ENCODE peak calls at places on chromosomes 6 and 20, in nine cellular contexts. One of them, this sample, is unnamed. For H3K4me1, the result is how much of the 10 kb centered on the place peaks cover.

GRCh38 chr20:49510562-49511117 is 28.2 kb upstream of the KCNB1 start:
- DNase-seq in prostate gland: peak
- DNase-seq in spleen: no peak
- DNase-seq in transverse colon: peak
- DNase-seq in SK-N-SH: no peak
- DNase-seq in stomach: no peak
- DNase-seq in Panc1: no peak
- DNase-seq in GM23338: no peak
- DNase-seq in H1: no peak
- DNase-seq in this sample: peak

GRCh38 chr6:53536561-53536960 is 8.3 kb downstream of the GCLC start:
- DNase-seq in prostate gland: no peak
- DNase-seq in spleen: no peak
- DNase-seq in transverse colon: no peak
- DNase-seq in SK-N-SH: no peak
- DNase-seq in stomach: no peak
- DNase-seq in Panc1: no peak
- DNase-seq in GM23338: no peak
- DNase-seq in H1: no peak
- DNase-seq in this sample: no peak

GRCh38 chr6:133343220-133343619 is 102.1 kb downstream of the EYA4 start:
- DNase-seq in prostate gland: no peak
- DNase-seq in spleen: no peak
- DNase-seq in transverse colon: no peak
- DNase-seq in SK-N-SH: no peak
- DNase-seq in stomach: no peak
- DNase-seq in Panc1: no peak
- DNase-seq in GM23338: no peak
- DNase-seq in H1: no peak
- DNase-seq in this sample: no peak

GRCh38 chr6:35148167-35148741 is 7.1 kb upstream of the TCP11 start:
- DNase-seq in prostate gland: no peak
- DNase-seq in spleen: no peak
- DNase-seq in transverse colon: no peak
- DNase-seq in SK-N-SH: no peak
- DNase-seq in stomach: no peak
- DNase-seq in Panc1: no peak
- DNase-seq in GM23338: peak
- DNase-seq in H1: peak
- DNase-seq in this sample: no peak

GRCh38 chr6:70673054-70673453 is 5.4 kb downstream of the SMAP1 start:
- DNase-seq in prostate gland: no peak
- DNase-seq in spleen: no peak
- DNase-seq in transverse colon: no peak
- DNase-seq in SK-N-SH: no peak
- DNase-seq in stomach: no peak
- DNase-seq in Panc1: no peak
- DNase-seq in GM23338: peak
- DNase-seq in H1: no peak
- DNase-seq in this sample: no peak

GRCh38 chr20:16111853-16112412 is 461.3 kb downstream of the KIF16B start:
- DNase-seq in prostate gland: no peak
- DNase-seq in spleen: no peak
- DNase-seq in transverse colon: no peak
- DNase-seq in SK-N-SH: no peak
- DNase-seq in stomach: no peak
- DNase-seq in Panc1: no peak
- DNase-seq in GM23338: no peak
- DNase-seq in H1: no peak
- DNase-seq in this sample: no peak

GRCh38 chr6:16135078-16135477 is 6.2 kb downstream of the MYLIP start:
- DNase-seq in prostate gland: no peak
- DNase-seq in spleen: no peak
- DNase-seq in transverse colon: no peak
- DNase-seq in SK-N-SH: no peak
- DNase-seq in stomach: no peak
- DNase-seq in Panc1: no peak
- DNase-seq in GM23338: no peak
- DNase-seq in H1: no peak
- DNase-seq in this sample: no peak

GRCh38 chr6:148203281-148203925 is 139.2 kb upstream of the SASH1 start:
- DNase-seq in prostate gland: no peak
- DNase-seq in spleen: no peak
- DNase-seq in transverse colon: no peak
- DNase-seq in SK-N-SH: no peak
- DNase-seq in stomach: no peak
- DNase-seq in Panc1: no peak
- DNase-seq in GM23338: no peak
- DNase-seq in H1: no peak
- DNase-seq in this sample: no peak

GRCh38 chr20:25229486-25230176 is 18.3 kb upstream of the PYGB start:
- DNase-seq in prostate gland: no peak
- DNase-seq in spleen: no peak
- DNase-seq in transverse colon: no peak
- DNase-seq in SK-N-SH: no peak
- DNase-seq in stomach: no peak
- DNase-seq in Panc1: no peak
- DNase-seq in GM23338: no peak
- DNase-seq in H1: no peak
- DNase-seq in this sample: no peak

GRCh38 chr20:31740208-31740607 is 1.1 kb downstream of the TPX2 start:
- DNase-seq in prostate gland: no peak
- DNase-seq in spleen: no peak
- DNase-seq in transverse colon: no peak
- DNase-seq in SK-N-SH: peak
- DNase-seq in stomach: no peak
- DNase-seq in Panc1: no peak
- DNase-seq in GM23338: no peak
- DNase-seq in H1: no peak
- DNase-seq in this sample: no peak

GRCh38 chr6:143594647-143595046 is 83.1 kb upstream of the PHACTR2 start:
- DNase-seq in prostate gland: no peak
- DNase-seq in spleen: no peak
- DNase-seq in transverse colon: no peak
- DNase-seq in SK-N-SH: no peak
- DNase-seq in stomach: no peak
- DNase-seq in Panc1: no peak
- DNase-seq in GM23338: no peak
- DNase-seq in H1: no peak
- DNase-seq in this sample: no peak

GRCh38 chr6:161434921-161435411 is 161.1 kb upstream of the AGPAT4 start:
- DNase-seq in prostate gland: peak
- DNase-seq in spleen: no peak
- DNase-seq in transverse colon: no peak
- DNase-seq in SK-N-SH: no peak
- DNase-seq in stomach: no peak
- DNase-seq in Panc1: no peak
- DNase-seq in GM23338: no peak
- DNase-seq in H1: no peak
- DNase-seq in this sample: no peak

GRCh38 chr20:6162239-6162638 is 39.4 kb upstream of the FERMT1 start:
- DNase-seq in prostate gland: no peak
- DNase-seq in spleen: no peak
- DNase-seq in transverse colon: no peak
- DNase-seq in SK-N-SH: no peak
- DNase-seq in stomach: no peak
- DNase-seq in Panc1: no peak
- DNase-seq in GM23338: no peak
- DNase-seq in H1: no peak
- DNase-seq in this sample: peak

GRCh38 chr6:53728570-53729194 is 63.1 kb upstream of the KLHL31 start:
- DNase-seq in prostate gland: peak
- DNase-seq in spleen: no peak
- DNase-seq in transverse colon: peak
- DNase-seq in SK-N-SH: peak
- DNase-seq in stomach: peak
- DNase-seq in Panc1: no peak
- DNase-seq in GM23338: peak
- DNase-seq in H1: peak
- DNase-seq in this sample: no peak

GRCh38 chr20:58308680-58309527 is 611 bp upstream of the RAB22A start:
- DNase-seq in prostate gland: peak
- DNase-seq in spleen: peak
- DNase-seq in transverse colon: peak
- DNase-seq in SK-N-SH: peak
- DNase-seq in stomach: no peak
- DNase-seq in Panc1: no peak
- DNase-seq in GM23338: peak
- DNase-seq in H1: peak
- DNase-seq in this sample: peak

GRCh38 chr6:76174722-76175121 is 102.3 kb upstream of the IMPG1 start:
- DNase-seq in prostate gland: no peak
- DNase-seq in spleen: no peak
- DNase-seq in transverse colon: no peak
- DNase-seq in SK-N-SH: no peak
- DNase-seq in stomach: no peak
- DNase-seq in Panc1: no peak
- DNase-seq in GM23338: no peak
- DNase-seq in H1: no peak
- DNase-seq in this sample: no peak

GRCh38 chr6:82088978-82089855 is 158.3 kb downstream of the IBTK start:
- DNase-seq in prostate gland: no peak
- DNase-seq in spleen: no peak
- DNase-seq in transverse colon: no peak
- DNase-seq in SK-N-SH: no peak
- DNase-seq in stomach: no peak
- DNase-seq in Panc1: no peak
- DNase-seq in GM23338: no peak
- DNase-seq in H1: no peak
- DNase-seq in this sample: no peak

GRCh38 chr20:61788343-61788742 is 277.3 kb downstream of the TAF4 start:
- DNase-seq in prostate gland: no peak
- DNase-seq in spleen: no peak
- DNase-seq in transverse colon: no peak
- DNase-seq in SK-N-SH: no peak
- DNase-seq in stomach: no peak
- DNase-seq in Panc1: no peak
- DNase-seq in GM23338: no peak
- DNase-seq in H1: no peak
- DNase-seq in this sample: no peak

GRCh38 chr6:15872252-15873103 is 209.7 kb upstream of the DTNBP1 start:
- DNase-seq in prostate gland: no peak
- DNase-seq in spleen: no peak
- DNase-seq in transverse colon: no peak
- DNase-seq in SK-N-SH: no peak
- DNase-seq in stomach: no peak
- DNase-seq in Panc1: no peak
- DNase-seq in GM23338: no peak
- DNase-seq in H1: no peak
- DNase-seq in this sample: no peak

GRCh38 chr6:158337332-158337731 is 25.1 kb downstream of the TULP4 start:
- DNase-seq in prostate gland: no peak
- DNase-seq in spleen: no peak
- DNase-seq in transverse colon: no peak
- DNase-seq in SK-N-SH: no peak
- DNase-seq in stomach: peak
- DNase-seq in Panc1: no peak
- DNase-seq in GM23338: no peak
- DNase-seq in H1: no peak
- DNase-seq in this sample: no peak

GRCh38 chr6:156449128-156449527 is 328.1 kb upstream of the ARID1B start:
- DNase-seq in prostate gland: peak
- DNase-seq in spleen: no peak
- DNase-seq in transverse colon: no peak
- DNase-seq in SK-N-SH: no peak
- DNase-seq in stomach: peak
- DNase-seq in Panc1: no peak
- DNase-seq in GM23338: no peak
- DNase-seq in H1: no peak
- DNase-seq in this sample: no peak
- H3K4me1 ChIP-seq in prostate gland: under half
- H3K4me1 ChIP-seq in spleen: under half
- H3K4me1 ChIP-seq in transverse colon: under half
- H3K4me1 ChIP-seq in SK-N-SH: under half
- H3K4me1 ChIP-seq in stomach: under half
- H3K4me1 ChIP-seq in Panc1: under half
- H3K4me1 ChIP-seq in GM23338: under half
- H3K4me1 ChIP-seq in H1: under half
- H3K4me1 ChIP-seq in this sample: under half

GRCh38 chr6:37005061-37005810 is at the start of gene FGD2:
- DNase-seq in prostate gland: no peak
- DNase-seq in spleen: peak
- DNase-seq in transverse colon: peak
- DNase-seq in SK-N-SH: no peak
- DNase-seq in stomach: no peak
- DNase-seq in Panc1: no peak
- DNase-seq in GM23338: no peak
- DNase-seq in H1: no peak
- DNase-seq in this sample: no peak
- TF ChIP-seq POLR2AphosphoS5 in prostate gland: no peak
- TF ChIP-seq POLR2AphosphoS5 in spleen: peak
- TF ChIP-seq POLR2AphosphoS5 in transverse colon: no peak
- TF ChIP-seq POLR2AphosphoS5 in SK-N-SH: no peak
- TF ChIP-seq POLR2AphosphoS5 in stomach: no peak
- TF ChIP-seq POLR2AphosphoS5 in Panc1: no peak
- TF ChIP-seq POLR2AphosphoS5 in GM23338: no peak
- TF ChIP-seq POLR2AphosphoS5 in H1: no peak
- TF ChIP-seq POLR2AphosphoS5 in this sample: no peak

GRCh38 chr20:41178495-41178894 is 41.2 kb downstream of the PLCG1 start:
- DNase-seq in prostate gland: no peak
- DNase-seq in spleen: no peak
- DNase-seq in transverse colon: no peak
- DNase-seq in SK-N-SH: no peak
- DNase-seq in stomach: no peak
- DNase-seq in Panc1: no peak
- DNase-seq in GM23338: no peak
- DNase-seq in H1: no peak
- DNase-seq in this sample: no peak
- H3K4me1 ChIP-seq in prostate gland: under half
- H3K4me1 ChIP-seq in spleen: under half
- H3K4me1 ChIP-seq in transverse colon: under half
- H3K4me1 ChIP-seq in SK-N-SH: under half
- H3K4me1 ChIP-seq in stomach: half or more
- H3K4me1 ChIP-seq in Panc1: under half
- H3K4me1 ChIP-seq in GM23338: under half
- H3K4me1 ChIP-seq in H1: under half
- H3K4me1 ChIP-seq in this sample: half or more

GRCh38 chr20:17645546-17646208 is 36.4 kb downstream of the RRBP1 start:
- DNase-seq in prostate gland: no peak
- DNase-seq in spleen: peak
- DNase-seq in transverse colon: no peak
- DNase-seq in SK-N-SH: peak
- DNase-seq in stomach: no peak
- DNase-seq in Panc1: no peak
- DNase-seq in GM23338: no peak
- DNase-seq in H1: no peak
- DNase-seq in this sample: no peak
- TF ChIP-seq POLR2AphosphoS5 in prostate gland: no peak
- TF ChIP-seq POLR2AphosphoS5 in spleen: no peak
- TF ChIP-seq POLR2AphosphoS5 in transverse colon: no peak
- TF ChIP-seq POLR2AphosphoS5 in SK-N-SH: no peak
- TF ChIP-seq POLR2AphosphoS5 in stomach: no peak
- TF ChIP-seq POLR2AphosphoS5 in Panc1: no peak
- TF ChIP-seq POLR2AphosphoS5 in GM23338: no peak
- TF ChIP-seq POLR2AphosphoS5 in H1: no peak
- TF ChIP-seq POLR2AphosphoS5 in this sample: no peak